ENCODE peak calls at places on chromosomes 3 and 15, in eight cellular contexts. O is AG10803, B is NCI-H774, S is progenitor cell of endocrine pancreas, R is body of pancreas, U is ELR, T is iPS-NIHi11, F is nucleus accumbens. V is an unnamed sample.

GRCh38 chr3:149291178-149291577 is 42.3 kb downstream of the TM4SF18 start:
- DNase-seq in O (no peak), B (no peak), S (no peak), R (no peak), U (peak), T (peak), F (no peak), V (no peak)

GRCh38 chr15:68210821-68211655 is 5.9 kb upstream of the CALML4 start:
- DNase-seq in O (peak), B (no peak), S (peak), R (peak), U (peak), T (peak), F (peak), V (peak)

GRCh38 chr3:66816110-66816761 is 181.9 kb upstream of the KBTBD8 start:
- DNase-seq in O (peak), B (peak), S (no peak), R (no peak), U (peak), T (peak), F (no peak), V (peak)

GRCh38 chr3:129017531-129017899 is 16.4 kb downstream of the EFCC1 start:
- DNase-seq in O (no peak), B (no peak), S (no peak), R (no peak), U (no peak), T (no peak), F (no peak), V (peak)

GRCh38 chr15:80507638-80508316 is 103.6 kb downstream of the ARNT2 start:
- DNase-seq in O (peak), B (no peak), S (no peak), R (no peak), U (peak), T (no peak), F (no peak), V (no peak)

GRCh38 chr3:58539636-58540035 is 2.6 kb upstream of the ACOX2 start:
- DNase-seq in O (no peak), B (no peak), S (no peak), R (no peak), U (peak), T (no peak), F (no peak), V (no peak)

GRCh38 chr3:74009961-74010859 is 385.5 kb upstream of the PDZRN3 start:
- DNase-seq in O (no peak), B (no peak), S (no peak), R (no peak), U (no peak), T (peak), F (no peak), V (no peak)

GRCh38 chr3:16056210-16056607 is 118.3 kb upstream of the GALNT15 start:
- DNase-seq in O (peak), B (no peak), S (no peak), R (no peak), U (no peak), T (no peak), F (no peak), V (peak)

GRCh38 chr15:44298878-44299277 is 10.4 kb downstream of the GOLM2 start:
- DNase-seq in O (no peak), B (no peak), S (no peak), R (no peak), U (peak), T (peak), F (no peak), V (peak)

GRCh38 chr15:63497642-63498100 is 6.7 kb upstream of the USP3 start:
- DNase-seq in O (no peak), B (no peak), S (no peak), R (no peak), U (no peak), T (no peak), F (no peak), V (no peak)

GRCh38 chr15:98657721-98658120 is 9.4 kb downstream of the IGF1R start:
- DNase-seq in O (peak), B (no peak), S (no peak), R (no peak), U (peak), T (no peak), F (no peak), V (no peak)

GRCh38 chr3:33063651-33064051 is 33.3 kb downstream of the GLB1 start:
- DNase-seq in O (peak), B (no peak), S (no peak), R (no peak), U (peak), T (no peak), F (no peak), V (no peak)

GRCh38 chr3:78969483-78969882 is 798.3 kb downstream of the ROBO1 start:
- DNase-seq in O (peak), B (no peak), S (no peak), R (no peak), U (peak), T (no peak), F (peak), V (no peak)

GRCh38 chr3:194582196-194582905 is 50.9 kb downstream of the TMEM44 start:
- DNase-seq in O (no peak), B (no peak), S (no peak), R (no peak), U (no peak), T (peak), F (no peak), V (no peak)

GRCh38 chr15:99450896-99451358 is 114.9 kb upstream of the MEF2A start:
- DNase-seq in O (peak), B (peak), S (no peak), R (no peak), U (no peak), T (no peak), F (peak), V (no peak)

GRCh38 chr3:152272771-152273242 is 4.1 kb downstream of the MBNL1 start:
- DNase-seq in O (peak), B (no peak), S (no peak), R (no peak), U (peak), T (no peak), F (no peak), V (no peak)

GRCh38 chr15:36313881-36314280 is 265.5 kb upstream of the CDIN1 start:
- DNase-seq in O (no peak), B (no peak), S (no peak), R (no peak), U (no peak), T (no peak), F (no peak), V (no peak)

GRCh38 chr3:61725851-61726333 is 164.5 kb downstream of the PTPRG start:
- DNase-seq in O (no peak), B (no peak), S (no peak), R (no peak), U (peak), T (peak), F (no peak), V (peak)

GRCh38 chr15:44286814-44287555 is 1.5 kb upstream of the GOLM2 start:
- DNase-seq in O (no peak), B (no peak), S (no peak), R (no peak), U (peak), T (no peak), F (no peak), V (no peak)

GRCh38 chr3:191566469-191566868 is 105.5 kb downstream of the PYDC2 start:
- DNase-seq in O (no peak), B (no peak), S (no peak), R (no peak), U (peak), T (no peak), F (no peak), V (no peak)

GRCh38 chr15:91694131-91694828 is 159.2 kb upstream of the SLCO3A1 start:
- DNase-seq in O (peak), B (no peak), S (no peak), R (no peak), U (no peak), T (no peak), F (no peak), V (no peak)

GRCh38 chr3:55000946-55001345 is 73.1 kb upstream of the LRTM1 start:
- DNase-seq in O (no peak), B (no peak), S (no peak), R (no peak), U (no peak), T (no peak), F (no peak), V (no peak)

GRCh38 chr3:160427832-160428424 is 21.7 kb downstream of the TRIM59 start:
- DNase-seq in O (no peak), B (no peak), S (no peak), R (no peak), U (no peak), T (no peak), F (no peak), V (no peak)

GRCh38 chr3:102512734-102513518 is 78.1 kb downstream of the ZPLD1 start:
- DNase-seq in O (no peak), B (no peak), S (no peak), R (no peak), U (peak), T (no peak), F (no peak), V (no peak)

GRCh38 chr3:177597325-177598109 is 400.2 kb upstream of the TBL1XR1 start:
- DNase-seq in O (peak), B (peak), S (no peak), R (no peak), U (peak), T (no peak), F (peak), V (peak)

GRCh38 chr3:123660900-123661299 is 76.0 kb upstream of the HACD2 start:
- DNase-seq in O (peak), B (no peak), S (no peak), R (peak), U (no peak), T (peak), F (peak), V (peak)

GRCh38 chr3:135125171-135125801 is 330.2 kb downstream of the EPHB1 start:
- DNase-seq in O (peak), B (no peak), S (peak), R (no peak), U (peak), T (peak), F (no peak), V (peak)

GRCh38 chr3:72657666-72658065 is 190.6 kb downstream of the SHQ1 start:
- DNase-seq in O (no peak), B (no peak), S (no peak), R (no peak), U (no peak), T (no peak), F (no peak), V (peak)

GRCh38 chr15:101070502-101071273 is 151.5 kb downstream of the LRRK1 start:
- DNase-seq in O (peak), B (peak), S (no peak), R (no peak), U (peak), T (no peak), F (no peak), V (peak)

GRCh38 chr3:34793066-34793465 is 846.3 kb upstream of the ARPP21 start:
- DNase-seq in O (peak), B (no peak), S (no peak), R (no peak), U (no peak), T (no peak), F (no peak), V (peak)

GRCh38 chr3:119223511-119223910 is 17.2 kb downstream of the B4GALT4 start:
- DNase-seq in O (no peak), B (no peak), S (no peak), R (no peak), U (no peak), T (no peak), F (no peak), V (no peak)

GRCh38 chr15:80478075-80478474 is 73.9 kb downstream of the ARNT2 start:
- DNase-seq in O (peak), B (no peak), S (no peak), R (no peak), U (peak), T (no peak), F (no peak), V (peak)

GRCh38 chr15:74240002-74240568 is 4.0 kb downstream of the CCDC33 start:
- DNase-seq in O (peak), B (peak), S (no peak), R (peak), U (peak), T (peak), F (peak), V (peak)

GRCh38 chr3:75727985-75728384 is 57.4 kb downstream of the ZNF717 start:
- DNase-seq in O (no peak), B (no peak), S (no peak), R (no peak), U (no peak), T (no peak), F (no peak), V (no peak)

GRCh38 chr15:55750706-55751105 is 7.8 kb upstream of the PRTG start:
- DNase-seq in O (no peak), B (no peak), S (no peak), R (no peak), U (no peak), T (no peak), F (no peak), V (no peak)

GRCh38 chr15:34804776-34805175 is 9.4 kb upstream of the ACTC1 start:
- DNase-seq in O (no peak), B (no peak), S (no peak), R (no peak), U (no peak), T (no peak), F (no peak), V (no peak)

GRCh38 chr15:72859757-72860145 is 76.2 kb upstream of the ADPGK start:
- DNase-seq in O (no peak), B (no peak), S (no peak), R (no peak), U (no peak), T (no peak), F (no peak), V (no peak)

GRCh38 chr3:8970971-8971589 is 7.8 kb upstream of the RAD18 start:
- DNase-seq in O (peak), B (peak), S (peak), R (peak), U (peak), T (peak), F (peak), V (peak)

GRCh38 chr3:72722930-72723726 is 125.1 kb downstream of the SHQ1 start:
- DNase-seq in O (peak), B (no peak), S (no peak), R (no peak), U (peak), T (no peak), F (peak), V (peak)

V was measured in myocyte.